ENCODE peak calls at places on chromosomes 16 and 17, in nine cellular contexts. One of them, this sample, is unnamed.

GRCh38 chr17:62967111-62967449 is 1.0 kb downstream of the TANC2 start:
- DNase-seq in tibial artery: no peak
- DNase-seq in upper lobe of right lung: no peak
- DNase-seq in SJSA1: no peak
- DNase-seq in stomach: no peak
- DNase-seq in CD8-positive, alpha-beta T cell: no peak
- DNase-seq in heart right ventricle: no peak
- DNase-seq in fibroblast of lung: no peak
- DNase-seq in cardiac muscle cell: no peak
- DNase-seq in this sample: no peak

GRCh38 chr17:32265192-32265895 is at the start of gene RHBDL3:
- DNase-seq in upper lobe of right lung: no peak
- DNase-seq in stomach: peak; percentile 32
- DNase-seq in CD8-positive, alpha-beta T cell: no peak
- DNase-seq in heart right ventricle: no peak
- DNase-seq in tibial artery: no peak
- DNase-seq in fibroblast of lung: no peak
- DNase-seq in SJSA1: no peak
- DNase-seq in cardiac muscle cell: no peak
- DNase-seq in this sample: no peak

GRCh38 chr16:22373662-22374310 is 633 bp downstream of the CDR2 start:
- DNase-seq in SJSA1: peak; percentile 46
- DNase-seq in fibroblast of lung: no peak
- DNase-seq in CD8-positive, alpha-beta T cell: peak; percentile 15
- DNase-seq in upper lobe of right lung: peak; percentile 77
- DNase-seq in tibial artery: peak; percentile 38
- DNase-seq in stomach: peak; percentile 62
- DNase-seq in cardiac muscle cell: no peak
- DNase-seq in heart right ventricle: peak; percentile 26
- DNase-seq in this sample: peak; percentile 79

GRCh38 chr16:57786632-57787518 is 15.4 kb downstream of the KIFC3 start:
- DNase-seq in cardiac muscle cell: no peak
- DNase-seq in CD8-positive, alpha-beta T cell: no peak
- DNase-seq in fibroblast of lung: peak; percentile 91
- DNase-seq in upper lobe of right lung: peak; percentile 86
- DNase-seq in heart right ventricle: peak; percentile 82
- DNase-seq in tibial artery: no peak
- DNase-seq in stomach: no peak
- DNase-seq in SJSA1: no peak
- DNase-seq in this sample: peak; percentile 90

GRCh38 chr17:77098884-77099545 is 41.8 kb upstream of the SEC14L1 start:
- DNase-seq in heart right ventricle: peak; percentile 72
- DNase-seq in upper lobe of right lung: no peak
- DNase-seq in stomach: peak; percentile 57
- DNase-seq in CD8-positive, alpha-beta T cell: no peak
- DNase-seq in tibial artery: peak; percentile 74
- DNase-seq in fibroblast of lung: peak; percentile 83
- DNase-seq in cardiac muscle cell: peak; percentile 89
- DNase-seq in SJSA1: no peak
- DNase-seq in this sample: peak; percentile 84

GRCh38 chr16:85854935-85855334 is 44.0 kb upstream of the IRF8 start:
- DNase-seq in stomach: no peak
- DNase-seq in tibial artery: no peak
- DNase-seq in CD8-positive, alpha-beta T cell: no peak
- DNase-seq in fibroblast of lung: no peak
- DNase-seq in upper lobe of right lung: no peak
- DNase-seq in heart right ventricle: no peak
- DNase-seq in SJSA1: no peak
- DNase-seq in cardiac muscle cell: no peak
- DNase-seq in this sample: no peak

GRCh38 chr17:4853195-4853762 is 20.1 kb downstream of the MINK1 start:
- DNase-seq in SJSA1: no peak
- DNase-seq in upper lobe of right lung: no peak
- DNase-seq in fibroblast of lung: no peak
- DNase-seq in stomach: no peak
- DNase-seq in cardiac muscle cell: no peak
- DNase-seq in tibial artery: no peak
- DNase-seq in CD8-positive, alpha-beta T cell: no peak
- DNase-seq in heart right ventricle: no peak
- DNase-seq in this sample: no peak

GRCh38 chr17:73532441-73532901 is 111.8 kb downstream of the SDK2 start:
- DNase-seq in fibroblast of lung: no peak
- DNase-seq in SJSA1: no peak
- DNase-seq in heart right ventricle: no peak
- DNase-seq in upper lobe of right lung: no peak
- DNase-seq in cardiac muscle cell: no peak
- DNase-seq in tibial artery: no peak
- DNase-seq in CD8-positive, alpha-beta T cell: no peak
- DNase-seq in stomach: no peak
- DNase-seq in this sample: no peak

GRCh38 chr17:56912105-56912999 is 1.5 kb downstream of the TRIM25 start:
- DNase-seq in SJSA1: peak; percentile 38
- DNase-seq in stomach: peak; percentile 32
- DNase-seq in upper lobe of right lung: no peak
- DNase-seq in tibial artery: peak; percentile 86
- DNase-seq in heart right ventricle: peak; percentile 15
- DNase-seq in fibroblast of lung: peak; percentile 42
- DNase-seq in cardiac muscle cell: peak; percentile 27
- DNase-seq in CD8-positive, alpha-beta T cell: no peak
- DNase-seq in this sample: peak; percentile 88

GRCh38 chr16:35744716-35745115 is 2285.3 kb downstream of the TP53TG3F start:
- DNase-seq in upper lobe of right lung: no peak
- DNase-seq in fibroblast of lung: no peak
- DNase-seq in tibial artery: no peak
- DNase-seq in stomach: no peak
- DNase-seq in CD8-positive, alpha-beta T cell: no peak
- DNase-seq in cardiac muscle cell: no peak
- DNase-seq in heart right ventricle: no peak
- DNase-seq in SJSA1: peak; percentile 54
- DNase-seq in this sample: no peak

GRCh38 chr16:31298958-31299357 is 39.2 kb downstream of the ITGAM start:
- DNase-seq in cardiac muscle cell: peak; percentile 4
- DNase-seq in stomach: no peak
- DNase-seq in heart right ventricle: no peak
- DNase-seq in CD8-positive, alpha-beta T cell: no peak
- DNase-seq in tibial artery: no peak
- DNase-seq in fibroblast of lung: no peak
- DNase-seq in SJSA1: no peak
- DNase-seq in upper lobe of right lung: no peak
- DNase-seq in this sample: no peak

DNA sequence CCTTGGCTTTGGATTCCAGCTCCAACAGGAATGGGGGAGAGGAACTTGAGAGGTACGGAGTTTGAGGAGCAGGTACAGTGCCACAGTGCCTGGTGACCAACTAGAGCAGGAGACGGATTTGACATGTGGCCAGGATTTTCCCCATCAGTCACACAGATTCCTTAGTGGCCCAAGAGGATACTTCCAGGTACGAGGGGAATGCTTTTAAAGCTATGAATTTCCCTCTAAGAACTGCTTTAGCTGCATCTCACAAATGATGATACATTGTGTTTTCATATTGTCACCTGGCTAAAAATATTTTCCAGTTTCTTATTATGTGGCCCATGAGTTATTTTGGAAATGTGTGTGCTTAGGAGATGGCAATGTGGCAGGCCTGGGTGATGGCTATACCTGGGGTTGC is 98.3 kb downstream of the ABCC6 start:
- DNase-seq in tibial artery: no peak
- DNase-seq in stomach: no peak
- DNase-seq in heart right ventricle: no peak
- DNase-seq in upper lobe of right lung: no peak
- DNase-seq in CD8-positive, alpha-beta T cell: no peak
- DNase-seq in cardiac muscle cell: no peak
- DNase-seq in SJSA1: no peak
- DNase-seq in fibroblast of lung: no peak
- DNase-seq in this sample: no peak
- H3K36me3 ChIP-seq in tibial artery: peaks cover 20% of the 10 kb centered on the region
- H3K36me3 ChIP-seq in stomach: peaks cover 97% of the 10 kb centered on the region
- H3K36me3 ChIP-seq in heart right ventricle: no peaks in the 10 kb centered on the region
- H3K36me3 ChIP-seq in upper lobe of right lung: peaks cover 37% of the 10 kb centered on the region
- H3K36me3 ChIP-seq in CD8-positive, alpha-beta T cell: peaks cover 29% of the 10 kb centered on the region
- H3K36me3 ChIP-seq in cardiac muscle cell: no peaks in the 10 kb centered on the region
- H3K36me3 ChIP-seq in SJSA1: peaks cover 82% of the 10 kb centered on the region
- H3K36me3 ChIP-seq in fibroblast of lung: peaks cover 29% of the 10 kb centered on the region
- H3K36me3 ChIP-seq in this sample: peaks cover 53% of the 10 kb centered on the region

DNA sequence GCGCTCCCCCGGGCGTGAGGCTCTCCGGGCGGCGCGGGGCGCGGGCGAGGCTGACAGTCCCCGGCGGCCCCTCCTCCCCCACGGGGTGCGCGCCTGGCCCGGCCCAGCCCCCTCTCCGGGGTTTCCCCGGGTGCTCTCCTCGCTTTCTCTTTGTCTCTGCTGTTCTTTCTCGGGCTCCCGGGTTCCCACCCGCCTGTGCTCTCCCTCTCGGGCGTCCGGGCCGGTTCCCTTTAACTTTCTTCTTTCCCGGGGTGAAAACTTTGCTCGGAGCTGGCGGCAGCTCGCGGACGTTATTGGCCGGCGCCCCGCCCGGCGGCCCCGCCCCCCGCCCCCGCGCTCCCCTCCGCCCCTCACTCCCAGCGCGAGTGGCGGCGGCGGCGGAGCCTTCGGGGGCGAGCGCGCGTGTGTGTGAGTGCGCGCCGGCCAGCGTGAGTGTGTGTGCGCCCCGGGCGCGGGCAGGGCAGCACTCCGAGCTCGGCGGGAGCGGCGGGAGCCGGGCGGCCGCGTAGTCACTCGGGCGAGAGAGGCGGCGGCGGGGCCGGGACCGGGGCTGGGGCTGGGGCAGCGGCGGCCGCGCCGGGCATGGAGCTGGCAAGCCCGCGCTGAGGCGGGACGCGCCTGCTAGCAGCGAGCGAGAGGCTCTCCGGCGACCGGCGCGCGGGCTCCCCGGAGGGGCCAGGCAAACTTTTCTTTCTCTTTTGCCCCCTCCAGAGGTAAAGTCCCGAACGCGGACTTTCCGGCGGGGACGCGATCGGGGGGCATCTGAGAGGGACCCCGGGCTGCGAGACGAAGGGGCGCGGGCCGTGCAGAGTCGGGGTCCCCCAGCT is at the start of gene NTN1:
- DNase-seq in fibroblast of lung: peak; percentile 11
- DNase-seq in heart right ventricle: peak; percentile 43
- DNase-seq in SJSA1: peak; percentile 57
- DNase-seq in upper lobe of right lung: peak; percentile 72
- DNase-seq in tibial artery: peak; percentile 46
- DNase-seq in cardiac muscle cell: peak; percentile 50
- DNase-seq in CD8-positive, alpha-beta T cell: peak; percentile 21
- DNase-seq in stomach: peak; percentile 52
- DNase-seq in this sample: peak; percentile 80
- H3K4me3 ChIP-seq in fibroblast of lung: peak within 1 kb of the TSS; percentile 34
- H3K4me3 ChIP-seq in heart right ventricle: peak within 1 kb of the TSS; percentile 53
- H3K4me3 ChIP-seq in SJSA1: peak within 1 kb of the TSS; percentile 83
- H3K4me3 ChIP-seq in upper lobe of right lung: peak within 1 kb of the TSS; percentile 64
- H3K4me3 ChIP-seq in tibial artery: peak within 1 kb of the TSS; percentile 87
- H3K4me3 ChIP-seq in cardiac muscle cell: peak within 1 kb of the TSS; percentile 84
- H3K4me3 ChIP-seq in CD8-positive, alpha-beta T cell: peak within 1 kb of the TSS; percentile 51
- H3K4me3 ChIP-seq in stomach: peak within 1 kb of the TSS; percentile 77
- H3K4me3 ChIP-seq in this sample: peak within 1 kb of the TSS; percentile 83

DNA sequence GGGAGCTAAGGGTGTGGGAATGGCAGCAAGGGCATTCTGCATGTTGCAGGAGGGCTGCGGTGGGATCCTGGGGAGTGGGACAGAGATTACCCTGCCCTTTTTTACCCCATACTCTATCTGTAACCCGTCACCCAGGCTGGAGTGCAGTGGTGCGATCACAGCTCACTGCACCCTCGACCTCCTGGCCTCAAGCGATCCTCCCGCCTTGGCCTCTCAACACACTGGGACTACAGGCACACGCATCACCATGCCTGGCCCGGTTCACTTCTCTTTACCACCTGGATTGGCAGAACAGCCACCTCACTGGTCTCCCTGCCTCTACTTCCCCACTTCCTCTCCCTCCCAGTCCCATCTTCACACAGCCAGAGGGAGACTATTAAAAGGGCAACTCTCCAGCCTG is 9.5 kb downstream of the ZNF385C start:
- DNase-seq in upper lobe of right lung: no peak
- DNase-seq in cardiac muscle cell: no peak
- DNase-seq in tibial artery: no peak
- DNase-seq in fibroblast of lung: no peak
- DNase-seq in heart right ventricle: no peak
- DNase-seq in stomach: no peak
- DNase-seq in SJSA1: no peak
- DNase-seq in CD8-positive, alpha-beta T cell: no peak
- DNase-seq in this sample: no peak
- H3K36me3 ChIP-seq in upper lobe of right lung: no peaks in the 10 kb centered on the region
- H3K36me3 ChIP-seq in cardiac muscle cell: no peaks in the 10 kb centered on the region
- H3K36me3 ChIP-seq in tibial artery: no peaks in the 10 kb centered on the region
- H3K36me3 ChIP-seq in fibroblast of lung: no peaks in the 10 kb centered on the region
- H3K36me3 ChIP-seq in heart right ventricle: no peaks in the 10 kb centered on the region
- H3K36me3 ChIP-seq in stomach: no peaks in the 10 kb centered on the region
- H3K36me3 ChIP-seq in SJSA1: no peaks in the 10 kb centered on the region
- H3K36me3 ChIP-seq in CD8-positive, alpha-beta T cell: no peaks in the 10 kb centered on the region
- H3K36me3 ChIP-seq in this sample: no peaks in the 10 kb centered on the region

GRCh38 chr17:70235252-70235651 is 65.9 kb downstream of the KCNJ2 start:
- DNase-seq in cardiac muscle cell: no peak
- DNase-seq in upper lobe of right lung: no peak
- DNase-seq in heart right ventricle: no peak
- DNase-seq in CD8-positive, alpha-beta T cell: no peak
- DNase-seq in stomach: no peak
- DNase-seq in tibial artery: no peak
- DNase-seq in fibroblast of lung: no peak
- DNase-seq in SJSA1: no peak
- DNase-seq in this sample: no peak

GRCh38 chr17:70242781-70243437 is 73.6 kb downstream of the KCNJ2 start:
- DNase-seq in stomach: no peak
- DNase-seq in fibroblast of lung: peak; percentile 54
- DNase-seq in CD8-positive, alpha-beta T cell: no peak
- DNase-seq in heart right ventricle: no peak
- DNase-seq in upper lobe of right lung: no peak
- DNase-seq in SJSA1: no peak
- DNase-seq in tibial artery: no peak
- DNase-seq in cardiac muscle cell: peak; percentile 33
- DNase-seq in this sample: no peak

GRCh38 chr17:70238228-70238627 is 68.9 kb downstream of the KCNJ2 start:
- DNase-seq in cardiac muscle cell: no peak
- DNase-seq in heart right ventricle: no peak
- DNase-seq in SJSA1: no peak
- DNase-seq in upper lobe of right lung: no peak
- DNase-seq in fibroblast of lung: no peak
- DNase-seq in CD8-positive, alpha-beta T cell: no peak
- DNase-seq in stomach: no peak
- DNase-seq in tibial artery: no peak
- DNase-seq in this sample: no peak

GRCh38 chr17:70241071-70241470 is 71.7 kb downstream of the KCNJ2 start:
- DNase-seq in tibial artery: no peak
- DNase-seq in heart right ventricle: no peak
- DNase-seq in SJSA1: no peak
- DNase-seq in cardiac muscle cell: no peak
- DNase-seq in fibroblast of lung: no peak
- DNase-seq in CD8-positive, alpha-beta T cell: no peak
- DNase-seq in upper lobe of right lung: no peak
- DNase-seq in stomach: no peak
- DNase-seq in this sample: no peak

DNA sequence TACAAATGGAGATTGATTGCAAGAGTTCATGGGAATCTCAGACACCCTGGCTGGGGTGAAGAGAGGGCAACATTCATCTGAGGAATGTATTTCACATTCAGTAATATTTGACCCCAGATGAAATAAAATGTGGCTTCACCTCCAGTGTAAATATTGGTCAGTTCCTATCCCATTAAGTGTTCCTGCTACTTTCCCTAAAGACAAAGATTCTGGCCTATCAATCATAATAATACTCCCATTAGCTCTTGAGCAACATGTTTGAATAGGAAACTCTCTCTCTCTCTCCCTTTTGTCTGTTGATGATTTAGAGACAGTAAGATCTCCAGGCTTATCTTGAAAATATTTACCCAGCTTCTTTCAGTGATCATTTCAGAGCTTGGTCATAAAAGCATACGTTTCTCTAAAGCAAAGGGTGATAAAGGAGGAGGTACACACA is 70.1 kb downstream of the KCNJ2 start:
- DNase-seq in tibial artery: no peak
- DNase-seq in stomach: no peak
- DNase-seq in CD8-positive, alpha-beta T cell: no peak
- DNase-seq in fibroblast of lung: no peak
- DNase-seq in heart right ventricle: no peak
- DNase-seq in SJSA1: no peak
- DNase-seq in cardiac muscle cell: no peak
- DNase-seq in upper lobe of right lung: no peak
- DNase-seq in this sample: no peak
- H3K4me3 ChIP-seq in tibial artery: no peak overlapping the region
- H3K4me3 ChIP-seq in stomach: no peak overlapping the region
- H3K4me3 ChIP-seq in CD8-positive, alpha-beta T cell: no peak overlapping the region
- H3K4me3 ChIP-seq in fibroblast of lung: no peak overlapping the region
- H3K4me3 ChIP-seq in heart right ventricle: no peak overlapping the region
- H3K4me3 ChIP-seq in SJSA1: no peak overlapping the region
- H3K4me3 ChIP-seq in cardiac muscle cell: no peak overlapping the region
- H3K4me3 ChIP-seq in upper lobe of right lung: no peak overlapping the region
- H3K4me3 ChIP-seq in this sample: no peak overlapping the region